ENCODE peak calls at places on chromosomes 12 and 14, in six cellular contexts. Z is CD8-positive, alpha-beta memory T cell; S is T-helper 17 cell; Y is activated T-helper 9 cell treated with anti-CD3 and anti-CD28 coated beads, Interleukin-2, amount 50 U/mL, for 16 hours; B is anterior cingulate cortex; P is HS-27A. R is an unnamed sample.

GRCh38 chr14:70073924-70074566 is 114.7 kb downstream of the SLC8A3 start:
- DNase-seq in Z (no peak), S (peak; percentile 18), Y (peak; percentile 9), B (no peak), P (peak; percentile 17), R (peak; percentile 60)

GRCh38 chr14:69046468-69046867 is 67.4 kb upstream of the ACTN1 start:
- DNase-seq in Z (no peak), S (no peak), Y (no peak), B (no peak), P (no peak), R (no peak)

GRCh38 chr14:55297611-55298323 is 26.5 kb downstream of the FBXO34 start:
- DNase-seq in Z (no peak), S (no peak), Y (no peak), B (no peak), P (no peak), R (no peak)

GRCh38 chr12:65113621-65114035 is 7.5 kb downstream of the WIF1 start:
- DNase-seq in Z (no peak), S (no peak), Y (no peak), B (no peak), P (no peak), R (no peak)

GRCh38 chr14:74437654-74438053 is 11.6 kb upstream of the SYNDIG1L start:
- DNase-seq in Z (no peak), S (no peak), Y (no peak), B (no peak), P (no peak), R (no peak)

GRCh38 chr12:57626929-57627445 is 6.0 kb downstream of the B4GALNT1 start:
- DNase-seq in Z (no peak), S (no peak), Y (no peak), B (no peak), P (no peak), R (no peak)

GRCh38 chr12:62917066-62917465 is 17.9 kb downstream of the PPM1H start:
- DNase-seq in Z (no peak), S (no peak), Y (no peak), B (no peak), P (no peak), R (no peak)

GRCh38 chr12:25972783-25973182 is 14.3 kb downstream of the RASSF8 start:
- DNase-seq in Z (no peak), S (no peak), Y (no peak), B (no peak), P (no peak), R (no peak)

GRCh38 chr12:6965714-6966113 is 4.8 kb downstream of the PHB2 start:
- DNase-seq in Z (no peak), S (no peak), Y (no peak), B (no peak), P (no peak), R (no peak)

GRCh38 chr14:57171903-57172302 is 96.8 kb downstream of the EXOC5 start:
- DNase-seq in Z (no peak), S (no peak), Y (no peak), B (no peak), P (no peak), R (no peak)

GRCh38 chr12:67981236-67982164 is 7.7 kb upstream of the IFNG-AS1 start:
- DNase-seq in Z (no peak), S (no peak), Y (no peak), B (no peak), P (peak; percentile 58), R (no peak)

GRCh38 chr12:94305293-94305957 is 154.2 kb downstream of the CEP83 start:
- DNase-seq in Z (no peak), S (no peak), Y (no peak), B (no peak), P (no peak), R (no peak)

GRCh38 chr12:19234171-19234704 is 104.7 kb downstream of the PLEKHA5 start:
- DNase-seq in Z (no peak), S (no peak), Y (no peak), B (no peak), P (no peak), R (no peak)

GRCh38 chr12:120873231-120873630 is 30.9 kb downstream of the SPPL3 start:
- DNase-seq in Z (no peak), S (no peak), Y (no peak), B (no peak), P (no peak), R (no peak)

GRCh38 chr14:99188721-99189120 is 83.3 kb downstream of the BCL11B start:
- DNase-seq in Z (peak; percentile 68), S (peak; percentile 47), Y (peak; percentile 46), B (no peak), P (no peak), R (peak; percentile 74)

GRCh38 chr12:3249081-3249800 is 172.1 kb downstream of the TSPAN9 start:
- DNase-seq in Z (no peak), S (no peak), Y (no peak), B (no peak), P (no peak), R (no peak)

GRCh38 chr12:118960161-118960560 is 21.2 kb upstream of the SRRM4 start:
- DNase-seq in Z (no peak), S (no peak), Y (no peak), B (no peak), P (no peak), R (no peak)

GRCh38 chr12:4416276-4416675 is 29.3 kb downstream of the FGF6 start:
- DNase-seq in Z (no peak), S (no peak), Y (no peak), B (no peak), P (no peak), R (no peak)

GRCh38 chr12:121513464-121514183 is 67.2 kb downstream of the KDM2B start:
- DNase-seq in Z (no peak), S (no peak), Y (no peak), B (no peak), P (no peak), R (peak; percentile 48)

GRCh38 chr14:89855961-89856360 is 98.6 kb downstream of the EFCAB11 start:
- DNase-seq in Z (no peak), S (no peak), Y (no peak), B (no peak), P (no peak), R (no peak)

GRCh38 chr12:121974026-121974985 is 47.4 kb upstream of the BCL7A start:
- DNase-seq in Z (no peak), S (no peak), Y (no peak), B (no peak), P (no peak), R (no peak)

GRCh38 chr12:116360579-116361403 is 83.3 kb upstream of the MED13L start:
- DNase-seq in Z (no peak), S (no peak), Y (no peak), B (no peak), P (no peak), R (no peak)

GRCh38 chr12:14769462-14769836 is 33.8 kb downstream of the WBP11 start:
- DNase-seq in Z (no peak), S (peak; percentile 16), Y (no peak), B (no peak), P (no peak), R (no peak)

GRCh38 chr12:124689585-124689984 is 122.2 kb upstream of the NCOR2 start:
- DNase-seq in Z (no peak), S (no peak), Y (no peak), B (no peak), P (no peak), R (no peak)

GRCh38 chr12:127245437-127245836 is 1021.5 kb upstream of the TMEM132C start:
- DNase-seq in Z (no peak), S (no peak), Y (no peak), B (no peak), P (no peak), R (no peak)

GRCh38 chr12:117093918-117094630 is 5.1 kb downstream of the TESC start:
- DNase-seq in Z (no peak), S (no peak), Y (no peak), B (no peak), P (no peak), R (no peak)

GRCh38 chr12:22286569-22286968 is 47.9 kb downstream of the ST8SIA1 start:
- DNase-seq in Z (no peak), S (no peak), Y (no peak), B (no peak), P (peak; percentile 90), R (no peak)

GRCh38 chr14:20830831-20831230 is 28.2 kb upstream of the RNASE1 start:
- DNase-seq in Z (no peak), S (no peak), Y (no peak), B (no peak), P (no peak), R (no peak)

GRCh38 chr14:65981192-65981843 is 504.9 kb upstream of the CCDC196 start:
- DNase-seq in Z (no peak), S (no peak), Y (no peak), B (no peak), P (no peak), R (no peak)

GRCh38 chr14:67396381-67396965 is 15.5 kb downstream of the PLEK2 start:
- DNase-seq in Z (no peak), S (no peak), Y (no peak), B (no peak), P (peak; percentile 11), R (no peak)

GRCh38 chr14:89299587-89299986 is 117.4 kb downstream of the FOXN3 start:
- DNase-seq in Z (no peak), S (no peak), Y (no peak), B (no peak), P (no peak), R (no peak)

GRCh38 chr12:71599213-71599612 is 64.4 kb downstream of the ZFC3H1 start:
- DNase-seq in Z (no peak), S (no peak), Y (no peak), B (no peak), P (no peak), R (no peak)

GRCh38 chr14:89293349-89293916 is 123.6 kb downstream of the FOXN3 start:
- DNase-seq in Z (no peak), S (no peak), Y (no peak), B (no peak), P (no peak), R (no peak)

GRCh38 chr12:107917912-107918800 is 143.7 kb downstream of the ASCL4 start:
- DNase-seq in Z (no peak), S (no peak), Y (no peak), B (no peak), P (no peak), R (no peak)

GRCh38 chr12:46240436-46240835 is 28.4 kb downstream of the SLC38A1 start:
- DNase-seq in Z (no peak), S (no peak), Y (no peak), B (no peak), P (no peak), R (no peak)

GRCh38 chr12:2339022-2339431 is 286.2 kb downstream of the CACNA1C start:
- DNase-seq in Z (no peak), S (no peak), Y (no peak), B (no peak), P (peak; percentile 56), R (no peak)

GRCh38 chr14:96634481-96634880 is 132.3 kb downstream of the PAPOLA start:
- DNase-seq in Z (no peak), S (no peak), Y (no peak), B (no peak), P (no peak), R (no peak)